ENCODE peak calls at places on chromosomes 6 and 20, in four cellular contexts. R is tibial artery, H is PC-9, V is AG04450. J is an unnamed sample.

GRCh38 chr6:31400467-31401289 is 2.7 kb upstream of the MICA start:
- DNase-seq in R (peak), H (no peak), V (no peak), J (no peak)

GRCh38 chr6:166275714-166276166 is 32.5 kb downstream of the PRR18 start:
- DNase-seq in R (peak), H (no peak), V (no peak), J (no peak)

GRCh38 chr20:23683281-23683680 is 5.6 kb downstream of the CST4 start:
- DNase-seq in R (no peak), H (no peak), V (no peak), J (no peak)

GRCh38 chr6:62479722-62480121 is 193.7 kb upstream of the KHDRBS2 start:
- DNase-seq in R (no peak), H (no peak), V (no peak), J (no peak)

GRCh38 chr20:38985603-38986170 is 23.5 kb downstream of the DHX35 start:
- DNase-seq in R (no peak), H (peak), V (no peak), J (no peak)

GRCh38 chr20:38112249-38112942 is 52.7 kb downstream of the TGM2 start:
- DNase-seq in R (no peak), H (no peak), V (no peak), J (no peak)

GRCh38 chr6:21748343-21749063 is 155.0 kb downstream of the SOX4 start:
- DNase-seq in R (no peak), H (peak), V (no peak), J (no peak)

GRCh38 chr6:93017213-93017612 is 402.1 kb downstream of the EPHA7 start:
- DNase-seq in R (no peak), H (no peak), V (no peak), J (no peak)

GRCh38 chr6:144158133-144158532 is 7.8 kb downstream of the STX11 start:
- DNase-seq in R (no peak), H (peak), V (peak), J (no peak)

DNA sequence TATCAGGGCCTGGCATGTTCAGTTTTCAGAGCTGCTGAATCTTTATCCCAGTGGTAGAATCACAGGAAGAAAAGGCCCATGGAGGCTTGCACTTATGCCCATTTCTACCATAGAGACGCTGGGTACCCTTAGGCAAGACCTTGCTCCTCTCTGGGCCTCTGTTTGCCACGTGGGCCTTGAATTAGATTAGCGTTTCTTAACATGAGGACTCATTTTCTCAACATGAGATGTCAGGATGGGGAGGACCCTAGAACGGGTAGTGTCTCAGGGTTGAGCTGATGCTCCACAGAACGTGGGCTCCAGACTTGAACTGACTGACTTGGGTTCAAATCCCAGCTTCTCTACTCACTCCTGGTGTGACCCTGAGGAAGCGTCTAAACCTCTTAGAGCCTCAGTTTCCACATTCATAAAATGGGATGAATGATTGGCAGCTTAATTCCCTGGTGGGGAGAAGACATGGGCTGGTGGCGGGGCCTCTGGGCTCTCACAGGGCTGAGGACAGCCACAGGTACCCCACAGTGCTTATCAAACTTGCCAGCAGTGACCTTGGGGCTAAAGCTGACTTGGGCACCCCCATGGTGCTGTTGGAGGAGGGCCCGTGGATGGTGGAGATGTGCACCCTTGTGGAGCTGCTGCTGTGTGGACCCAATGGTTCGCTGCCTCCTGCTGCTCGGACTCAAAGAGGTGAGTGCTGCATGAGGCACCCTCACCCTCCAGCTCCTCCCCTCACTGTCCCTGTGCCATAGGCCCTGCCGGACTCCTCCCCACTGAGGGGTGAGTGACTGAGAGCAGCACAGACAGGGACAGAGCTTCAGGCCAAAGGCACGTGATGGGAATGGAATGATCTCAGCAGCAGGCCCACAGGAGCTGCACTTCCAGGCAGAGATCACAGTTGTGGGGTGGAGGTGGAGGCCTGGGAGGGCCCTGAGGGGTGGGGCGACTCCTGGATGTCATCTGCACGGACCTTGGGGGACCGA is 28.2 kb downstream of the SUN5 start:
- DNase-seq in R (peak), H (no peak), V (no peak), J (no peak)
- H3K27ac ChIP-seq in R (no peak), H (no peak), V (no peak), J (no peak)

DNA sequence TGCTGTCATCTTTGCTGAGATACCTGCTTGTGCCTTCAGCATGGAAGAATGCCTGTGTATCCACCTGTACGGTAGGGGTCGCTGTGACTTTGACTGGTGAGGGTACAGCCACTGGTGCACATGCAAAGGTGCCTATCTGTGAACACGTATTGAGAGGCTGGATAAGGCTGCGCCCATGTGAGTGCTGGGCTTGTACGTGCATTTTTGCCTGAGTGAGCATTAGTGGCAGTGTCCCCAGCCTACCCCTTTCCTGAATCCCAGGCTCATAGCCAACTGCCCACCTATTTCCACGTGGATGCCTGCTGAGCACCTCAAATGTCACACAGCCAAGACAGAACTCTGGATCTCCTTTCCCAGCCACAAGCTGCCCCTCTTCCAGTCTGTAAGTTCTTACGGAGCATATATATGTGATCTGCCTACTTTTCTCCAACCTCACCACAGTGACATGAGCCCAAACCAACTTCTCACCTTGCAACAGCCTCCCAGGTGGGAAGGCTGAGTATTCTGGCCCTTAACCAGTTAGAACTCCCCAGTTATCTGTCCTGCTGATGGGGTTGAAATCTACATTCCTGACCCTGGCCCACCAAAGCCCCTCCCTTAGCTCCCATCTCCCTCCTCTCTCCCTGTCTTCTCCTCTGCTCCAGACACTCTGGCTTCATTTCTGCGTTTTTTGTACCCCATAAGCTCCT is 1.1 kb upstream of the SLC2A10 start:
- DNase-seq in R (no peak), H (peak), V (no peak), J (no peak)
- H3K27ac ChIP-seq in R (no peak), H (no peak), V (no peak), J (peak)

DNA sequence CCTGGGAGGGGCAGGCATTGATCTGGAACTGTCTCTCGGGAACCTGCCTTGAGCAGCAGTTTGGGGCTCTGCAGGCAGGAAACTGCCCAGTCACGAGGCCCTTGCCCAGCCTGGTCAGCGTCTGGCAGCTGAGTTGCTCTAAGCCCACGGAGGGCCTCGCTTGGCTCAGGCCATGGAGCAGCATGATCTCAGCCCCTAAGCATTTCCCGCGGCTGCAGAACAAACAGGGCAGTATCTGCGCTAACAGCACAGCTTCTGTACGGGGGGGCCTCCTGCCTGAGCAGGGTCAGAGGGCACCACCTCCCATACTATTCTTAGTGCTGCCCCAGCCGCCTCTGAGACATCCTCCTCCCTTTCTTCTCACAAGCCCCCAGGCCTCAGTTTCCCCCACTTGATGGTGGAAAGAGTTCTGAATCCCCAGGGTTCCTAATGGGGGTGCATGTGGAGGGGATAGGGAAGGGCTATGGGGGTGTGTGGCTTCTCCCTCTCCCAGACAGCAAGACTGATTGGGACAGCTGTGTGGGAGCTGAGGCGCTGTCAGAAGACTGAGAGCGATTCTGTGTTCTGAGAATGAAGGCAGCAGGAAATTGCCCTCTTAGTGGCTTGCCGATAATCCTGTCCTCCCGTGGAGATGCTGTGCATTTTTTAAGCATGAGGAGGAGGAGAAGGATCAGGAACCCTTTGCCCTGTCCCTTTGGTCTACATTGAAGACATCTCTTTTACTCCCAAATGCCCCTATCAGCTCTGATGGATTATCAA is 46.4 kb downstream of the MOCS1 start:
- DNase-seq in R (peak), H (no peak), V (peak), J (no peak)
- H3K27ac ChIP-seq in R (peak), H (no peak), V (peak), J (no peak)

DNA sequence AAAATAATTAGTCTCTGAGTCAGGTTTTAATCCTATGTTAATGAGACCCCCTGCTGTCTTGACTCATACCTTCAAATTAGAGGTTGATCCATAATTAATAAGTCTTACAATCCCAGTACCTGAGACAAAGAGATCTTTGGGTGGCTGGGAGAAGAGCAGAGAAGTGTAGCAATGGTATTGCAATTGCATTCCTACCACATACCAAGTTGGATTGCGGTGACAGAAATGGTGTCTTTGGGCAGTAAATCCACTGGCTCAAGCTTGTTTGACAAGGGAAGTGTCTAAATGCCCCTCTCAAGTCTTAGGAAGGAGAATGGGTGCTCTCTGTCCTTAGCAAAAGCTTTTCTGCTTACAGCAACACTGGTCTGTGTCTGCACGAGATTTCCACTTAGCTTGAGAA is 150.5 kb downstream of the BTBD3 start:
- DNase-seq in R (no peak), H (no peak), V (no peak), J (no peak)
- H3K27ac ChIP-seq in R (no peak), H (no peak), V (no peak), J (no peak)

DNA sequence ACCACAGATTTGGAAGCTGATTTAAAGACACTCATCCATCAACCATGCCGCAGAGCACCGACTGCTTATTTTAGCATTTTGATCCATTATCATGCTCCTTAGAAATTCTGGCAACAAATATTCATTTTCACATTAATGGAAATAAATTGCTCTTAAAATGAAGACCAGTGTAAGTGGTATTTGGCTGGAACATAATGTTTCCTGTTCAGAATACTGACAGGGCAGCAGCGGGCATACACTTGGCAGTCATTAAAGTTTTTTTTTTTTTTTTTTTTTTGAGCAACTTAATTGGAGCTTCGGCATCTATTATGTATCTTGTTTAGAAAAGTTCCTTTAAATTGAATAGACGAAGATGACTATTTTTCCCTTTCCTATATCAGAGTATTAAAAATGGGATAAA is 47.4 kb downstream of the MAP3K5 start:
- DNase-seq in R (no peak), H (no peak), V (no peak), J (no peak)
- H3K27ac ChIP-seq in R (peak), H (no peak), V (no peak), J (no peak)

GRCh38 chr6:140846518-140847277 is 1286.0 kb upstream of the GJE1 start:
- DNase-seq in R (no peak), H (no peak), V (no peak), J (no peak)
- H3K27ac ChIP-seq in R (peak), H (no peak), V (no peak), J (no peak)

GRCh38 chr20:50283370-50283769 is 92.7 kb downstream of the CEBPB start:
- DNase-seq in R (peak), H (no peak), V (no peak), J (no peak)
- H3K27ac ChIP-seq in R (peak), H (peak), V (peak), J (no peak)